ENCODE peak calls at places on chromosomes 1 and 21, in ten cellular contexts. P is CD4-positive, alpha-beta T cell; C is neural progenitor cell; E is GM23338; Y is astrocyte; L is PC-9; A is psoas muscle; Q is stomach; S is left ventricle myocardium inferior; G is right lobe of liver. B is an unnamed sample.

GRCh38 chr1:91450260-91450659 is 45.6 kb upstream of the HFM1 start:
- DNase-seq in P (no peak), C (no peak), E (no peak), Y (no peak), L (no peak), A (no peak), Q (no peak), S (no peak), G (no peak), B (no peak)

GRCh38 chr1:23473037-23473800 is 10.8 kb downstream of the ASAP3 start:
- DNase-seq in P (no peak), C (no peak), E (no peak), Y (peak; percentile 54), L (peak; percentile 58), A (no peak), Q (no peak), S (no peak), G (no peak), B (no peak)

GRCh38 chr1:209527993-209528392 is 55.5 kb upstream of the CAMK1G start:
- DNase-seq in P (no peak), C (no peak), E (no peak), Y (peak; percentile 10), L (no peak), A (no peak), Q (peak; percentile 35), S (no peak), G (no peak), B (no peak)

GRCh38 chr1:41240806-41241747 is 1.0 kb downstream of the SCMH1 start:
- DNase-seq in P (peak; percentile 26), C (peak; percentile 65), E (peak; percentile 72), Y (peak; percentile 5), L (no peak), A (peak; percentile 83), Q (peak; percentile 62), S (peak; percentile 54), G (peak; percentile 77), B (no peak)

GRCh38 chr1:116497660-116498059 is 73.2 kb downstream of the CD58 start:
- DNase-seq in P (no peak), C (no peak), E (no peak), Y (peak; percentile 83), L (no peak), A (no peak), Q (no peak), S (no peak), G (no peak), B (no peak)

GRCh38 chr1:19460535-19461351 is 24.6 kb downstream of the CAPZB start:
- DNase-seq in P (no peak), C (no peak), E (no peak), Y (no peak), L (no peak), A (no peak), Q (no peak), S (no peak), G (no peak), B (no peak)

GRCh38 chr1:154791292-154792278 is 78.5 kb downstream of the KCNN3 start:
- DNase-seq in P (peak; percentile 86), C (no peak), E (no peak), Y (peak; percentile 38), L (no peak), A (peak; percentile 60), Q (peak; percentile 50), S (no peak), G (no peak), B (no peak)

GRCh38 chr1:3345792-3346191 is 108.7 kb upstream of the ARHGEF16 start:
- DNase-seq in P (no peak), C (no peak), E (no peak), Y (no peak), L (no peak), A (no peak), Q (no peak), S (no peak), G (no peak), B (no peak)

GRCh38 chr21:39908265-39908923 is 41.2 kb downstream of the PCP4 start:
- DNase-seq in P (no peak), C (peak; percentile 27), E (peak; percentile 54), Y (no peak), L (no peak), A (no peak), Q (no peak), S (no peak), G (no peak), B (no peak)

GRCh38 chr21:39913651-39914145 is 46.5 kb downstream of the PCP4 start:
- DNase-seq in P (no peak), C (no peak), E (no peak), Y (no peak), L (no peak), A (no peak), Q (no peak), S (no peak), G (no peak), B (no peak)

GRCh38 chr21:39911792-39912191 is 44.6 kb downstream of the PCP4 start:
- DNase-seq in P (no peak), C (no peak), E (no peak), Y (no peak), L (no peak), A (no peak), Q (no peak), S (no peak), G (no peak), B (no peak)

GRCh38 chr21:39915881-39916280 is 48.6 kb downstream of the PCP4 start:
- DNase-seq in P (no peak), C (no peak), E (no peak), Y (peak; percentile 57), L (no peak), A (no peak), Q (no peak), S (no peak), G (no peak), B (no peak)

DNA sequence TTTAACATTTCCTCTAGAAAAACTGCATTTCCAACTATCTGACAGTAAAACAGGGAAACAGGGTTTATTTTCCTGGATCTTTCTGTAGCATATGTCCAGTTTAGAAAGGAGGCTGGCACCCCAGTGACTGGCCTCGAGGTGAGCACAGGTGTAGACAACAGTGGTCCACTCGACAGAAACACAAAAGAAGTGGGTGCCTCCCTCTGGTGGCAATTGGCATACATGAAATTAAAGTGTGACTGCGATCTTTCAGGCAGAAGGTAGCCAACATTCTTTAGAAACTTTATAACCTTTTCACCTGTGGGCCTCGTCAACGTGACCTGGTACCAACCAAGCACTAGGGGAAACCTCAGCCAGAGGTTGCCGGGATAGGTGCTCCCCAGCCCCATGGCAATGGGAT is 44.0 kb downstream of the PCP4 start:
- DNase-seq in P (no peak), C (peak; percentile 19), E (peak; percentile 60), Y (no peak), L (no peak), A (no peak), Q (no peak), S (no peak), G (no peak), B (no peak)
- TF ChIP-seq CTCF in P (no peak), C (peak; percentile 39), E (peak; percentile 51), Y (no peak), L (no peak), A (no peak), Q (no peak), S (peak; percentile 19), G (no peak), B (no peak)

DNA sequence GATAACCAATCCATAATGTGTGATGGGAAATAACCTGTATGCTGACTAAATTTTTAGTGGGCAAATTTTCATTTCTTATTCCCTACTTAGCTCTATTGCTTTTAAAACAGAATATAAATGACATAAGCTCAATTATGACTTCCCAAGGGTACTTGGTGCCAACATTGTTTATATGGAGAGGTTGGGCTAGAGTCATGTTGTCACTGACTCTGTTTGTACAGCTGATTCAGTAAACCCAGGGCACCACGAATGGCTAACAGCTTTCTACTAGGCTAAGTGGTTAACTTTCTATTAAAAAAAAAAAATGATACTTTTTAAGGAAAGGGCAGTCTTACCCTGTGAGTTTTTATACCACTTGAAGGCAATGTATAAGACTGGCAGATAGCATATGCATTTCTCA is 146.9 kb downstream of the DNM3 start:
- DNase-seq in P (no peak), C (no peak), E (no peak), Y (no peak), L (no peak), A (no peak), Q (no peak), S (no peak), G (no peak), B (no peak)
- TF ChIP-seq CTCF in P (no peak), C (no peak), E (no peak), Y (no peak), L (no peak), A (no peak), Q (no peak), S (no peak), G (no peak), B (no peak)

GRCh38 chr1:49626474-49626873 is 397.3 kb downstream of the AGBL4 start:
- DNase-seq in P (no peak), C (no peak), E (no peak), Y (no peak), L (no peak), A (no peak), Q (no peak), S (no peak), G (no peak), B (no peak)

GRCh38 chr1:49627781-49628180 is 396.0 kb downstream of the AGBL4 start:
- DNase-seq in P (no peak), C (no peak), E (no peak), Y (no peak), L (no peak), A (no peak), Q (no peak), S (no peak), G (no peak), B (no peak)

DNA sequence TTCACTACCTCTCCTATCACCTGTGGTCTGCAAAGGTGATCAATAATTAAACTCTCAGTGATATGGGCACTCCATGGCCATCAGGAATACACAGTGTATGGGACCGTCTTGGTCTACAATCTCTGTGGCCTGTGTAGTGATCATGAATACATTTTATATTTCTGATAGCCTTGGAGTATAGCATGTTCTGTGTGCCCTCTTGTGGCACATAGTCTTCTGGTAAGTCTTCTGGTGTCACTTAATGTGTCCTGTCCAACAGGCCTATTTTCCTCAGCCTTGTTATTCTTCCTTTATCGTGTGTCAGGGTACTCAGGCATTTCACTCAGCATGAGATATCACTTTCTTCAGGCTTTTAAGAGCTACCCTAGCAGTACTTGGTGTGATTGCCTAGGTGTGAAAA is 393.6 kb downstream of the AGBL4 start:
- DNase-seq in P (no peak), C (no peak), E (no peak), Y (no peak), L (no peak), A (no peak), Q (no peak), S (no peak), G (no peak), B (no peak)
- TF ChIP-seq CTCF in P (no peak), C (no peak), E (no peak), Y (no peak), L (no peak), A (no peak), Q (no peak), S (no peak), G (no peak), B (no peak)

GRCh38 chr1:36572142-36572715 is 89.5 kb upstream of the CSF3R start:
- DNase-seq in P (no peak), C (no peak), E (peak; percentile 36), Y (no peak), L (no peak), A (no peak), Q (no peak), S (no peak), G (peak; percentile 27), B (no peak)

GRCh38 chr1:36571106-36571505 is 88.4 kb upstream of the CSF3R start:
- DNase-seq in P (no peak), C (no peak), E (no peak), Y (no peak), L (no peak), A (no peak), Q (no peak), S (no peak), G (peak; percentile 24), B (no peak)

GRCh38 chr1:36572906-36573305 is 90.2 kb upstream of the CSF3R start:
- DNase-seq in P (no peak), C (no peak), E (no peak), Y (no peak), L (no peak), A (no peak), Q (no peak), S (no peak), G (peak; percentile 32), B (no peak)

GRCh38 chr1:36576118-36576517 is 93.4 kb upstream of the CSF3R start:
- DNase-seq in P (peak; percentile 29), C (peak; percentile 88), E (peak; percentile 91), Y (no peak), L (peak; percentile 48), A (peak; percentile 64), Q (peak; percentile 51), S (peak; percentile 36), G (peak; percentile 67), B (peak; percentile 92)

GRCh38 chr1:36573445-36573844 is 90.7 kb upstream of the CSF3R start:
- DNase-seq in P (no peak), C (no peak), E (no peak), Y (no peak), L (no peak), A (no peak), Q (no peak), S (no peak), G (peak; percentile 31), B (no peak)
- TF ChIP-seq CTCF in P (no peak), C (no peak), E (no peak), Y (no peak), L (no peak), A (no peak), Q (no peak), S (no peak), G (no peak), B (no peak)

B was measured in D721Med.